ENCODE peak calls at places on chromosomes 11 and 22, in nine cellular contexts. V is SK-N-DZ; I is GM13977; U is kidney; D is activated CD4-positive, alpha-beta memory T cell treated with anti-CD3 and anti-CD28 coated beads for 36 hours; T is fibroblast of the conjunctiva; L is smooth muscle cell of the brain vasculature; R is left colon; F is H54. N is an unnamed sample.

GRCh38 chr11:35267504-35267903 is 128.5 kb downstream of the CD44 start:
- DNase-seq in U (no peak), T (peak; percentile 51), V (no peak), D (no peak), F (no peak), R (no peak), L (no peak), I (no peak), N (no peak)

GRCh38 chr22:49489821-49490220 is 337.9 kb downstream of the BRD1 start:
- DNase-seq in I (no peak), V (no peak), R (no peak), T (no peak), F (no peak), D (no peak), U (no peak), L (no peak), N (no peak)

GRCh38 chr22:18927020-18927419 is 9.1 kb downstream of the PRODH start:
- DNase-seq in F (no peak), R (no peak), L (no peak), V (no peak), U (no peak), D (no peak), I (no peak), T (no peak), N (no peak)

GRCh38 chr11:112971200-112971599 is 10.0 kb downstream of the NCAM1 start:
- DNase-seq in D (no peak), L (no peak), I (no peak), U (no peak), T (no peak), R (no peak), V (no peak), F (no peak), N (no peak)

GRCh38 chr11:69587454-69588081 is 53.4 kb upstream of the CCND1 start:
- DNase-seq in F (peak; percentile 74), U (no peak), T (peak; percentile 5), R (no peak), L (no peak), V (no peak), D (no peak), I (no peak), N (no peak)

GRCh38 chr11:83865636-83866461 is 579.7 kb upstream of the CCDC90B start:
- DNase-seq in F (no peak), L (no peak), U (no peak), I (no peak), R (no peak), V (peak; percentile 22), T (no peak), D (no peak), N (no peak)

GRCh38 chr11:59259867-59260475 is 47.2 kb upstream of the MPEG1 start:
- DNase-seq in V (no peak), U (no peak), T (no peak), L (no peak), F (no peak), I (no peak), D (no peak), R (no peak), N (no peak)

GRCh38 chr11:60769811-60770210 is 13.1 kb downstream of the MS4A15 start:
- DNase-seq in U (no peak), T (no peak), V (no peak), L (no peak), I (no peak), D (no peak), R (no peak), F (no peak), N (no peak)

GRCh38 chr11:35390737-35391682 is 28.3 kb downstream of the SLC1A2 start:
- DNase-seq in V (no peak), L (no peak), T (peak; percentile 60), I (peak; percentile 51), R (peak; percentile 24), D (peak; percentile 61), F (no peak), U (no peak), N (no peak)

GRCh38 chr11:64048042-64048854 is 12.5 kb downstream of the FLRT1 start:
- DNase-seq in D (no peak), R (no peak), V (no peak), I (no peak), T (no peak), L (no peak), U (no peak), F (no peak), N (no peak)

GRCh38 chr22:33476716-33477115 is 418.5 kb upstream of the SYN3 start:
- DNase-seq in I (no peak), R (no peak), T (no peak), L (no peak), V (no peak), D (no peak), U (no peak), F (peak; percentile 12), N (no peak)

GRCh38 chr11:113289341-113290187 is 24.8 kb upstream of the TTC12 start:
- DNase-seq in F (peak; percentile 57), D (peak; percentile 79), U (no peak), L (no peak), V (peak; percentile 38), I (peak; percentile 75), R (peak; percentile 59), T (peak; percentile 34), N (no peak)

GRCh38 chr22:23158516-23159286 is 13.4 kb downstream of the RAB36 start:
- DNase-seq in L (no peak), D (no peak), I (no peak), R (no peak), U (no peak), V (no peak), T (no peak), F (no peak), N (no peak)

GRCh38 chr11:102518296-102519094 is 12.1 kb downstream of the MMP7 start:
- DNase-seq in D (no peak), L (no peak), V (no peak), I (no peak), R (no peak), T (no peak), U (no peak), F (no peak), N (no peak)

GRCh38 chr11:94740083-94740974 is 27.8 kb upstream of the AMOTL1 start:
- DNase-seq in I (no peak), T (no peak), U (peak; percentile 87), R (peak; percentile 36), V (peak; percentile 57), D (no peak), F (peak; percentile 38), L (no peak), N (peak; percentile 5)

GRCh38 chr11:13897606-13898276 is 64.8 kb upstream of the SPON1 start:
- DNase-seq in I (no peak), V (no peak), T (no peak), F (no peak), R (no peak), U (no peak), D (no peak), L (no peak), N (no peak)

GRCh38 chr11:123430736-123431356 is 777 bp downstream of the GRAMD1B start:
- DNase-seq in V (peak; percentile 21), F (peak; percentile 30), L (no peak), R (peak; percentile 78), D (peak; percentile 87), U (peak; percentile 88), T (no peak), I (peak; percentile 69), N (no peak)

GRCh38 chr11:125995313-125995712 is 49.5 kb downstream of the VSIG10L2 start:
- DNase-seq in U (no peak), L (no peak), F (no peak), V (no peak), T (no peak), D (peak; percentile 82), R (no peak), I (peak; percentile 44), N (no peak)

GRCh38 chr22:37486224-37486845 is at the start of gene MFNG:
- DNase-seq in V (peak; percentile 42), L (no peak), R (peak; percentile 80), F (peak; percentile 74), I (peak; percentile 95), D (peak; percentile 87), U (peak; percentile 91), T (no peak), N (no peak)

GRCh38 chr11:3947084-3947483 is 91.6 kb downstream of the STIM1 start:
- DNase-seq in L (no peak), I (peak; percentile 13), T (no peak), R (no peak), D (peak; percentile 69), F (no peak), U (no peak), V (no peak), N (no peak)

GRCh38 chr11:128603003-128603715 is 15.8 kb upstream of the ETS1 start:
- DNase-seq in T (no peak), V (no peak), I (no peak), F (no peak), R (no peak), L (no peak), U (no peak), D (peak; percentile 48), N (no peak)

GRCh38 chr11:27902981-27903624 is 202.8 kb upstream of the BDNF start:
- DNase-seq in V (no peak), T (peak; percentile 12), F (no peak), D (no peak), U (no peak), I (no peak), R (no peak), L (no peak), N (no peak)

GRCh38 chr11:57885298-57886035 is 123.9 kb downstream of the CTNND1 start:
- DNase-seq in L (no peak), F (no peak), U (no peak), T (no peak), V (no peak), I (no peak), D (peak; percentile 10), R (peak; percentile 20), N (no peak)

GRCh38 chr11:119222308-119222707 is 16.2 kb downstream of the CBL start:
- DNase-seq in L (no peak), T (peak; percentile 29), D (no peak), I (no peak), U (no peak), F (no peak), V (no peak), R (no peak), N (no peak)